ENCODE peak calls at places on chromosomes 16 and 17, in nine cellular contexts. F is AG08395; X is K562; V is activated CD8-positive, alpha-beta T cell treated with anti-CD3 and anti-CD28 coated beads, Interleukin-2, amount 10 ng/mL, durations not matched to agents 7 days and 5 days; Z is caudate nucleus; H is stimulated activated CD4-positive, alpha-beta T cell treated with anti-CD3 and anti-CD28 coated beads, Interleukin-15, amount 100 ng/mL, for 48 hours; I is astrocyte of the hippocampus; M is activated CD4-positive, CD25-positive, alpha-beta regulatory T cell; T is effector memory CD4-positive, alpha-beta T cell. C is an unnamed sample.

GRCh38 chr16:9625122-9625521 is 533.7 kb downstream of the HAPSTR1 start:
- DNase-seq in F (no peak), X (no peak), V (no peak), Z (no peak), H (no peak), I (no peak), M (no peak), T (no peak), C (no peak)

GRCh38 chr17:79042421-79043190 is 18.6 kb downstream of the C1QTNF1 start:
- DNase-seq in F (no peak), X (peak), V (peak), Z (no peak), H (peak), I (peak), M (peak), T (peak), C (no peak)

GRCh38 chr16:9092963-9093477 is 1.6 kb downstream of the HAPSTR1 start:
- DNase-seq in F (no peak), X (no peak), V (peak), Z (no peak), H (no peak), I (peak), M (no peak), T (peak), C (no peak)

GRCh38 chr16:66250686-66251405 is 115.6 kb upstream of the CDH5 start:
- DNase-seq in F (peak), X (no peak), V (no peak), Z (no peak), H (no peak), I (peak), M (no peak), T (no peak), C (no peak)

GRCh38 chr16:88750854-88751253 is 34.2 kb downstream of the PIEZO1 start:
- DNase-seq in F (no peak), X (no peak), V (no peak), Z (no peak), H (no peak), I (no peak), M (no peak), T (no peak), C (no peak)

GRCh38 chr17:21842332-21843317 is 150.3 kb downstream of the KCNJ18 start:
- DNase-seq in F (no peak), X (no peak), V (no peak), Z (no peak), H (no peak), I (no peak), M (no peak), T (no peak), C (no peak)

GRCh38 chr16:50326835-50327465 is 41.8 kb downstream of the BRD7 start:
- DNase-seq in F (peak), X (no peak), V (peak), Z (no peak), H (no peak), I (no peak), M (peak), T (peak), C (no peak)

GRCh38 chr16:84753412-84754325 is 53.9 kb downstream of the USP10 start:
- DNase-seq in F (no peak), X (no peak), V (no peak), Z (no peak), H (no peak), I (no peak), M (no peak), T (no peak), C (no peak)

GRCh38 chr16:11276880-11277593 is 757 bp upstream of the PRM2 start:
- DNase-seq in F (no peak), X (no peak), V (no peak), Z (no peak), H (no peak), I (no peak), M (no peak), T (no peak), C (no peak)

GRCh38 chr17:27878776-27879562 is 14.2 kb downstream of the LYRM9 start:
- DNase-seq in F (no peak), X (no peak), V (peak), Z (no peak), H (no peak), I (no peak), M (no peak), T (no peak), C (no peak)

GRCh38 chr17:76826290-76827138 is 41.7 kb upstream of the MGAT5B start:
- DNase-seq in F (no peak), X (no peak), V (no peak), Z (no peak), H (no peak), I (no peak), M (no peak), T (no peak), C (no peak)

C was measured in esophagus squamous epithelium.